ENCODE peak calls at places on chromosomes 6 and 20, in five cellular contexts. Y is naive thymus-derived CD8-positive, alpha-beta T cell; G is Right ventricle myocardium superior; N is T-helper 2 cell; A is WTC11. E is an unnamed sample.
A peak's percentile ranks its signal among the peaks of the same experiment; 100 is the strongest.

GRCh38 chr20:62447143-62447869 is 20.0 kb upstream of the RBBP8NL start:
- DNase-seq in G (no peak), N (no peak), A (no peak), Y (no peak), E (no peak)

GRCh38 chr6:132872923-132873322 is 58.6 kb downstream of the RPS12 start:
- DNase-seq in Y (no peak), G (no peak), A (no peak), N (no peak), E (no peak)

GRCh38 chr6:170347091-170347490 is 40.5 kb downstream of the FAM120B start:
- DNase-seq in Y (no peak), G (no peak), A (no peak), N (no peak), E (no peak)

GRCh38 chr20:48999890-49000870 is 45.9 kb upstream of the CSE1L start:
- DNase-seq in Y (no peak), N (no peak), A (no peak), G (no peak), E (no peak)

GRCh38 chr6:1643830-1644445 is 34.2 kb downstream of the FOXC1 start:
- DNase-seq in A (no peak), Y (no peak), N (no peak), G (no peak), E (no peak)

GRCh38 chr20:62020935-62021701 is 44.6 kb downstream of the TAF4 start:
- DNase-seq in N (no peak), G (peak; percentile 84), Y (no peak), A (no peak), E (no peak)

GRCh38 chr6:86193821-86194220 is 551.1 kb upstream of the SYNCRIP start:
- DNase-seq in A (no peak), Y (no peak), N (no peak), G (no peak), E (no peak)

GRCh38 chr6:131460603-131460995 is 112.4 kb upstream of the ARG1 start:
- DNase-seq in A (no peak), G (no peak), Y (no peak), N (no peak), E (no peak)

GRCh38 chr6:130879826-130880225 is 52.6 kb downstream of the SMLR1 start:
- DNase-seq in N (no peak), G (no peak), A (no peak), Y (no peak), E (no peak)

GRCh38 chr6:137652961-137653697 is 158.9 kb upstream of the OLIG3 start:
- DNase-seq in G (no peak), Y (no peak), N (no peak), A (no peak), E (no peak)

GRCh38 chr6:6890400-6890858 is 217.3 kb upstream of the RREB1 start:
- DNase-seq in Y (no peak), N (no peak), A (peak; percentile 47), G (peak; percentile 74), E (peak; percentile 24)

GRCh38 chr6:30646450-30647038 is 389 bp upstream of the C6orf136 start:
- DNase-seq in Y (peak; percentile 92), N (no peak), A (peak; percentile 91), G (peak; percentile 97), E (peak; percentile 92)

GRCh38 chr20:48364688-48365421 is 462.9 kb downstream of the PREX1 start:
- DNase-seq in G (no peak), A (no peak), Y (no peak), N (no peak), E (no peak)

GRCh38 chr6:170147832-170148708 is 142.8 kb downstream of the DLL1 start:
- DNase-seq in N (peak; percentile 84), G (peak; percentile 51), A (peak; percentile 41), Y (peak; percentile 14), E (peak; percentile 51)

GRCh38 chr6:56552212-56553130 is 90.2 kb downstream of the DST start:
- DNase-seq in A (no peak), N (no peak), G (no peak), Y (no peak), E (no peak)

GRCh38 chr6:115733426-115733825 is 327.3 kb downstream of the FRK start:
- DNase-seq in A (no peak), N (no peak), G (no peak), Y (no peak), E (no peak)

GRCh38 chr6:158631678-158632537 is 12.6 kb downstream of the DYNLT1 start:
- DNase-seq in N (no peak), Y (no peak), G (peak; percentile 89), A (no peak), E (no peak)

GRCh38 chr20:23441850-23442313 is 2.4 kb downstream of the CSTL1 start:
- DNase-seq in A (peak; percentile 89), Y (peak; percentile 23), N (peak; percentile 34), G (peak; percentile 57), E (peak; percentile 85)

GRCh38 chr20:539848-540247 is 3.7 kb downstream of the CSNK2A1 start:
- DNase-seq in A (no peak), Y (no peak), G (no peak), N (no peak), E (no peak)

GRCh38 chr6:166076625-166077024 is 91.0 kb downstream of the TBXT start:
- DNase-seq in G (no peak), N (no peak), Y (no peak), A (peak; percentile 75), E (no peak)

GRCh38 chr6:155483858-155484257 is 28.2 kb upstream of the NOX3 start:
- DNase-seq in G (no peak), N (no peak), Y (no peak), A (no peak), E (no peak)

GRCh38 chr6:169763881-169764280 is 12.5 kb downstream of the ERMARD start:
- DNase-seq in N (no peak), G (no peak), A (no peak), Y (no peak), E (peak; percentile 44)

GRCh38 chr20:38061109-38061508 is 27.6 kb downstream of the RPRD1B start:
- DNase-seq in Y (no peak), N (no peak), A (no peak), G (no peak), E (no peak)

GRCh38 chr6:45148711-45149341 is 179.3 kb upstream of the RUNX2 start:
- DNase-seq in G (no peak), A (no peak), Y (no peak), N (no peak), E (no peak)

GRCh38 chr6:148395583-148396101 is 53.0 kb downstream of the SASH1 start:
- DNase-seq in N (no peak), G (no peak), A (no peak), Y (no peak), E (no peak)

GRCh38 chr6:96626749-96627353 is 63.9 kb downstream of the FHL5 start:
- DNase-seq in N (no peak), Y (no peak), A (no peak), G (no peak), E (no peak)

GRCh38 chr6:152232494-152233151 is 404.5 kb downstream of the SYNE1 start:
- DNase-seq in N (no peak), Y (no peak), G (peak; percentile 56), A (no peak), E (no peak)

GRCh38 chr6:28982476-28983266 is 22.4 kb downstream of the ZNF311 start:
- DNase-seq in A (no peak), N (peak; percentile 27), Y (no peak), G (no peak), E (no peak)

GRCh38 chr20:32527447-32528055 is 57.6 kb downstream of the NOL4L start:
- DNase-seq in A (no peak), Y (peak; percentile 29), N (no peak), G (peak; percentile 59), E (no peak)

GRCh38 chr6:27288136-27289044 is 23.7 kb downstream of the POM121L2 start:
- DNase-seq in N (no peak), G (no peak), A (peak; percentile 68), Y (no peak), E (peak; percentile 45)

GRCh38 chr6:31156647-31157046 is 955 bp downstream of the CCHCR1 start:
- DNase-seq in N (no peak), G (no peak), Y (no peak), A (no peak), E (no peak)

GRCh38 chr20:10654630-10655029 is 19.2 kb downstream of the JAG1 start:
- DNase-seq in Y (no peak), G (no peak), A (no peak), N (no peak), E (peak; percentile 27)

GRCh38 chr6:18457065-18457817 is 70.1 kb downstream of the RNF144B start:
- DNase-seq in Y (no peak), A (no peak), N (no peak), G (no peak), E (no peak)

GRCh38 chr6:165663283-165663735 is 268 bp upstream of the PDE10A start:
- DNase-seq in Y (no peak), G (peak; percentile 82), A (peak; percentile 52), N (no peak), E (no peak)

E was measured in nephron progenitor cell.